ENCODE peak calls at places on chromosomes 1 and 21, in nine cellular contexts. T is IMR-90; P is mesendoderm; A is thoracic aorta; X is mammary epithelial cell; R is CD8-positive, alpha-beta memory T cell; H is ovary; B is foreskin keratinocyte; O is coronary artery. Y is an unnamed sample.

GRCh38 chr1:184513966-184514365 is 127.1 kb downstream of the C1orf21 start:
- DNase-seq in T (peak), P (peak), A (no peak), X (peak), R (no peak), H (peak), B (peak), O (no peak), Y (no peak)

GRCh38 chr1:190084552-190084951 is 393.1 kb downstream of the BRINP3 start:
- DNase-seq in T (no peak), P (peak), A (no peak), X (no peak), R (no peak), H (no peak), B (no peak), O (no peak), Y (no peak)

GRCh38 chr21:37407719-37408455 is 41.3 kb downstream of the DYRK1A start:
- DNase-seq in T (peak), P (no peak), A (no peak), X (peak), R (no peak), H (no peak), B (no peak), O (no peak), Y (no peak)

GRCh38 chr1:10338047-10338446 is 60.8 kb upstream of the PGD start:
- DNase-seq in T (peak), P (peak), A (no peak), X (no peak), R (no peak), H (peak), B (peak), O (no peak), Y (peak)

GRCh38 chr1:196977278-196977677 is at the start of gene CFHR5:
- DNase-seq in T (no peak), P (no peak), A (no peak), X (no peak), R (no peak), H (no peak), B (no peak), O (no peak), Y (no peak)

GRCh38 chr1:223312705-223313414 is 51.1 kb downstream of the SUSD4 start:
- DNase-seq in T (peak), P (no peak), A (no peak), X (peak), R (no peak), H (no peak), B (no peak), O (no peak), Y (no peak)

GRCh38 chr1:31811605-31812004 is 4.2 kb downstream of the SPOCD1 start:
- DNase-seq in T (peak), P (peak), A (no peak), X (no peak), R (no peak), H (no peak), B (no peak), O (no peak), Y (peak)

GRCh38 chr1:2375923-2376260 is 15.5 kb downstream of the MORN1 start:
- DNase-seq in T (no peak), P (no peak), A (no peak), X (no peak), R (no peak), H (no peak), B (no peak), O (no peak), Y (no peak)

GRCh38 chr1:11024545-11024944 is 12.1 kb downstream of the TARDBP start:
- DNase-seq in T (no peak), P (no peak), A (no peak), X (no peak), R (no peak), H (no peak), B (no peak), O (no peak), Y (no peak)

GRCh38 chr1:114322207-114322606 is 168.5 kb upstream of the SYT6 start:
- DNase-seq in T (no peak), P (no peak), A (no peak), X (no peak), R (no peak), H (no peak), B (no peak), O (no peak), Y (no peak)

GRCh38 chr21:35178812-35179211 is 129.7 kb upstream of the RUNX1 start:
- DNase-seq in T (peak), P (no peak), A (no peak), X (peak), R (no peak), H (no peak), B (peak), O (no peak), Y (no peak)

GRCh38 chr1:233614743-233615521 is 1.0 kb downstream of the KCNK1 start:
- DNase-seq in T (no peak), P (peak), A (no peak), X (peak), R (no peak), H (peak), B (peak), O (no peak), Y (no peak)

GRCh38 chr1:200432586-200432985 is 22.8 kb upstream of the ZNF281 start:
- DNase-seq in T (peak), P (no peak), A (no peak), X (no peak), R (no peak), H (no peak), B (no peak), O (no peak), Y (no peak)

GRCh38 chr1:234848972-234849641 is 239.1 kb upstream of the IRF2BP2 start:
- DNase-seq in T (peak), P (no peak), A (no peak), X (peak), R (no peak), H (no peak), B (peak), O (no peak), Y (no peak)

GRCh38 chr1:173627269-173627668 is 7.9 kb upstream of the TEX50 start:
- DNase-seq in T (no peak), P (no peak), A (no peak), X (no peak), R (no peak), H (no peak), B (no peak), O (no peak), Y (no peak)

GRCh38 chr1:108200627-108201106 is 524 bp upstream of the SLC25A24 start:
- DNase-seq in T (peak), P (peak), A (peak), X (peak), R (peak), H (peak), B (peak), O (peak), Y (peak)

GRCh38 chr21:33189845-33190244 is 39.9 kb upstream of the IFNAR2 start:
- DNase-seq in T (no peak), P (no peak), A (no peak), X (no peak), R (no peak), H (no peak), B (no peak), O (no peak), Y (no peak)

GRCh38 chr1:15726508-15726907 is 9.6 kb upstream of the SLC25A34 start:
- DNase-seq in T (no peak), P (no peak), A (no peak), X (no peak), R (no peak), H (no peak), B (no peak), O (no peak), Y (no peak)

GRCh38 chr1:62012095-62012494 is 182.6 kb upstream of the L1TD1 start:
- DNase-seq in T (no peak), P (no peak), A (no peak), X (no peak), R (no peak), H (no peak), B (no peak), O (no peak), Y (no peak)

GRCh38 chr1:208988811-208989222 is 594.7 kb upstream of the CAMK1G start:
- DNase-seq in T (no peak), P (no peak), A (no peak), X (peak), R (no peak), H (no peak), B (peak), O (no peak), Y (no peak)

GRCh38 chr1:79198841-79199240 is 192.3 kb upstream of the ADGRL4 start:
- DNase-seq in T (peak), P (no peak), A (no peak), X (peak), R (no peak), H (no peak), B (peak), O (no peak), Y (no peak)

GRCh38 chr1:62725255-62725654 is 37.1 kb upstream of the DOCK7 start:
- DNase-seq in T (peak), P (no peak), A (no peak), X (peak), R (no peak), H (no peak), B (peak), O (no peak), Y (no peak)

GRCh38 chr1:210457566-210457965 is 128.9 kb downstream of the HHAT start:
- DNase-seq in T (no peak), P (no peak), A (no peak), X (no peak), R (no peak), H (no peak), B (no peak), O (no peak), Y (no peak)

GRCh38 chr21:29610960-29611359 is 312.2 kb downstream of the BACH1 start:
- DNase-seq in T (no peak), P (no peak), A (no peak), X (no peak), R (no peak), H (no peak), B (no peak), O (no peak), Y (no peak)

GRCh38 chr1:47688631-47689296 is 250.9 kb downstream of the FOXD2 start:
- DNase-seq in T (no peak), P (no peak), A (no peak), X (no peak), R (no peak), H (no peak), B (no peak), O (peak), Y (no peak)

GRCh38 chr1:184945678-184946412 is 28.5 kb downstream of the NIBAN1 start:
- DNase-seq in T (peak), P (no peak), A (no peak), X (no peak), R (no peak), H (no peak), B (no peak), O (no peak), Y (no peak)

GRCh38 chr1:245363821-245364220 is 209.0 kb downstream of the KIF26B start:
- DNase-seq in T (peak), P (no peak), A (no peak), X (no peak), R (no peak), H (no peak), B (no peak), O (peak), Y (no peak)

GRCh38 chr21:46562472-46562871 is 42.4 kb downstream of the S100B start:
- DNase-seq in T (no peak), P (no peak), A (no peak), X (no peak), R (no peak), H (no peak), B (no peak), O (no peak), Y (no peak)

GRCh38 chr1:116474921-116475849 is 95.6 kb downstream of the CD58 start:
- DNase-seq in T (no peak), P (no peak), A (no peak), X (no peak), R (no peak), H (no peak), B (no peak), O (no peak), Y (no peak)

GRCh38 chr1:12143631-12144155 is 23.1 kb upstream of the TNFRSF1B start:
- DNase-seq in T (peak), P (no peak), A (peak), X (peak), R (no peak), H (peak), B (peak), O (no peak), Y (no peak)

GRCh38 chr1:185441608-185442007 is 124.6 kb upstream of the IVNS1ABP start:
- DNase-seq in T (peak), P (no peak), A (no peak), X (peak), R (no peak), H (no peak), B (peak), O (no peak), Y (no peak)

GRCh38 chr1:160432371-160432786 is 32.0 kb downstream of the VANGL2 start:
- DNase-seq in T (no peak), P (no peak), A (no peak), X (no peak), R (no peak), H (no peak), B (peak), O (no peak), Y (no peak)

GRCh38 chr1:239815074-239815473 is 276.6 kb upstream of the FMN2 start:
- DNase-seq in T (no peak), P (no peak), A (no peak), X (no peak), R (no peak), H (no peak), B (no peak), O (no peak), Y (no peak)

GRCh38 chr1:44423706-44424546 is 18.9 kb downstream of the RNF220 start:
- DNase-seq in T (peak), P (no peak), A (peak), X (peak), R (no peak), H (no peak), B (peak), O (no peak), Y (no peak)

GRCh38 chr1:115189814-115190541 is 100.7 kb upstream of the TSPAN2 start:
- DNase-seq in T (peak), P (peak), A (no peak), X (peak), R (no peak), H (peak), B (peak), O (no peak), Y (no peak)

GRCh38 chr1:172533511-172534116 is 664 bp downstream of the SUCO start:
- DNase-seq in T (peak), P (peak), A (no peak), X (peak), R (peak), H (peak), B (peak), O (peak), Y (no peak)

DNA sequence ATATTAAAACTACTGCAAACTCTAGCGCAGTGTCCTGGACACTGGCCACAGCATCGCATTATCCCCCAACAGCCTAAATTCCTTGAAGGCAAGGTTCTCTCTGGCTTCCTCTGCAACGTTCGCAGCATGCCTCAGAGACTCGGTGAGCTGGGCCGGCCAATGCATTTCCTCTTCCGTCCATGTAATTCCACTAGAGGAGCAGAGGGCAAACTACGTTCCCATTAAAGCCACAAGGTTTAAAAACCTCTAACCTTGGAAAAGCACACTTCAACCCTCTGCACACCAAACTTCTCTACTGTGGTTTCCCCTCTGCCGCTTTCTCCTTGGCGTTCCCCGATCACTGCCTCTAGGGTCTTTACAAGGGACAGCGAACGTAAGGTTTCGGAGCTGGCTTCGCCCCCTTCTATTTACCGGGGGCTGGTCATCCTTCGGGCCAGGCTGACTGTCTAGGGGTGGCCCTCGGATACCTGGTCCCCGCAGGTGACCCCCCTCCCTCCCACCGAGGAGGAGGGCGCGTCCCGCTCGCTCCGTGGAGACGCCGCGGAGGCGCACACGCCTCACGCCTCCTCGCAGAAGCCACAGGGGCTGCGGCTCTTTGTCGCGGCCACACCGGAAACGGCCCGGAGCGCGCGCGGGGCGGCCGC is 451 bp upstream of the SMYD2 start:
- DNase-seq in T (peak), P (peak), A (no peak), X (peak), R (no peak), H (peak), B (peak), O (no peak), Y (no peak)
- H3K27ac ChIP-seq in T (peak), P (peak), A (peak), X (peak), R (peak), H (peak), B (peak), O (peak), Y (peak)

DNA sequence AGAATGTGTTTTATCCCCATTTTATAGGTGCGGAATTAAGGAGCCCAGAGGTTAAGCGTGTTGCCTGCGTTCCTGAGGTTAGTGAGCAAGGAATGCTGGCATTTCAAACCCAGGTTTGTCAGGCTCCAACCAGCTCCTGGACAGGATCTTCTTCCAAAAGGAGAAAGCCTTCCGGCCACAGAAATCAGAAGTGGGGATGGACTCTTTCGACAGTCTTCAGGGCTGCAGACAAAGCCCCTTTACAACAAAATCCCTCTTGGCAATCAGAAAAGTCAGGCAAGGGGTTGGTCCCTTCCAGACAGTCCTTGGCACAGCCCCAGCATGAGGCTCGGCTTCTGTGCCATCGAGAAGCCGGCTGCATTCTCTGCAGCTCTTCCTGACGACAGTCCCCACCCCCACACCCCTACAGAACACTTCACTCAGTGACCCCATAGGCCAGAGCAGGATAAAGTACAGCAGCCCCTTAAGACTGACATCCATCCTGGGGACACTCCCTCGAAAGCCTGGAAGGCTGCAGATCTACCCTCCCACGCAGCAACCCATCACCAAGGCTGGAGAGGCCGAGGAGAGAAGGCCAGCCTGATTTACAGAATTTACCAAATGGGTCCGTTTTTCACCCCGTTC is 82.1 kb downstream of the SSBP3 start:
- DNase-seq in T (peak), P (no peak), A (no peak), X (peak), R (no peak), H (peak), B (peak), O (no peak), Y (peak)
- H3K27ac ChIP-seq in T (peak), P (peak), A (no peak), X (peak), R (no peak), H (peak), B (no peak), O (peak), Y (no peak)

DNA sequence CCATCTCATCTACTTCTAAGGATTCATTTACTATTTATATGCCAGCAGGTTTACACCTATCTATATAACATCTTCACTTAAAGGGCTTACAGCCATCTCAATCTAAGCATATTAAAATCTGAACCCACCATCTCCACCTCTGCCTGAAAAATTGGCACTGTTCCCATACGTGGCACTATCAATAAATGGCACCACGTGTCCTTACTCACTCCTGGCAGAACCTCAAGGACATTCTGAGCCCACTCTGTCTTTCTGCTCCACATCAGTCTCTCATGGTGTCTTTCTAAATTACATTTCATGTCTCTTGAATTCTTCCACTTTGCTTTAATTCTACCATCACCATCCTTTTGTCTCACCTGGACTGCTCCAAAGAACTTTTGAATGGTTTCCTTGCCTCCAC is 72.2 kb upstream of the HOOK1 start:
- DNase-seq in T (no peak), P (no peak), A (no peak), X (no peak), R (no peak), H (no peak), B (no peak), O (no peak), Y (no peak)
- H3K27ac ChIP-seq in T (no peak), P (no peak), A (no peak), X (no peak), R (no peak), H (no peak), B (no peak), O (no peak), Y (peak)

DNA sequence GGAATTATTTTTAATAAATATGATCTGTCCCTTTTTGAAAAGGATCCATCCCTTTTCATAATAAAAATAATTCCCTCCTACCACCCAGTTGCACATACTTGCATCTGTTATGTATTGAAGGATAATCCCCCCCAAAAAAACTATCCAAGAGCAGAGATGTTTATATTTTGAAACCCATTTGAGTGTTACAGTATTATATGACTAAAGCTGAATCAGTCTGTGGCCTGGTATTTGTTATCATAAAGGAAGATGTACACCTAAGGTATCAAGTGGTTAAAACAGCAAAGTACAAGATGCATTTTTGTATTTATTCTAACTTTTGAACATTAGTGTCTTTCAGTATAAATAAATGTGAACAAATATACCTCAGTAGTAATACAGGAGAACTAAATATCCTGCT is 12.7 kb upstream of the TGFB2 start:
- DNase-seq in T (peak), P (no peak), A (no peak), X (peak), R (no peak), H (no peak), B (no peak), O (no peak), Y (no peak)
- H3K27ac ChIP-seq in T (no peak), P (no peak), A (no peak), X (no peak), R (no peak), H (no peak), B (no peak), O (no peak), Y (no peak)

GRCh38 chr1:77976433-77977076 is 2.3 kb downstream of the FUBP1 start:
- DNase-seq in T (no peak), P (peak), A (no peak), X (no peak), R (no peak), H (no peak), B (no peak), O (peak), Y (no peak)
- H3K27ac ChIP-seq in T (no peak), P (no peak), A (no peak), X (peak), R (peak), H (no peak), B (no peak), O (peak), Y (no peak)

Y was measured in caudate nucleus.